ENCODE peak calls at places on chromosomes 7 and 10, in four cellular contexts. P is iPS DF 6.9, H is left cardiac atrium, K is NCI-H1092. N is an unnamed sample.
A peak's percentile ranks its signal among the peaks of the same experiment; 100 is the strongest.

GRCh38 chr10:29858352-29859267 is 200.8 kb downstream of the JCAD start:
- DNase-seq in P (no peak), H (peak; percentile 63), K (no peak), N (peak; percentile 40)

GRCh38 chr10:120989279-120989678 is 138.1 kb downstream of the WDR11 start:
- DNase-seq in K (no peak), P (no peak), H (no peak), N (no peak)

GRCh38 chr7:131653418-131654248 is 97.2 kb upstream of the PODXL start:
- DNase-seq in K (no peak), P (no peak), H (no peak), N (no peak)

GRCh38 chr7:5082806-5083205 is 37.1 kb downstream of the RBAK start:
- DNase-seq in P (no peak), K (no peak), H (no peak), N (no peak)

GRCh38 chr10:66627156-66627555 is 298.7 kb upstream of the LRRTM3 start:
- DNase-seq in K (no peak), P (peak; percentile 16), H (no peak), N (no peak)

GRCh38 chr7:108613147-108613948 is 43.7 kb downstream of the DNAJB9 start:
- DNase-seq in P (peak; percentile 22), H (no peak), K (peak; percentile 66), N (peak; percentile 59)

GRCh38 chr7:20595971-20596370 is 19.5 kb upstream of the ABCB5 start:
- DNase-seq in H (no peak), K (no peak), P (no peak), N (no peak)

GRCh38 chr7:96034940-96035727 is 262.8 kb downstream of the DYNC1I1 start:
- DNase-seq in K (peak; percentile 84), H (peak; percentile 28), P (no peak), N (peak; percentile 42)

GRCh38 chr10:5314866-5315265 is 49.9 kb upstream of the UCN3 start:
- DNase-seq in K (no peak), P (no peak), H (no peak), N (no peak)

GRCh38 chr7:73429218-73429617 is 4.4 kb upstream of the FZD9 start:
- DNase-seq in H (no peak), K (peak; percentile 96), P (no peak), N (peak; percentile 87)

GRCh38 chr7:16791895-16792294 is 12.9 kb downstream of the AGR2 start:
- DNase-seq in P (no peak), H (no peak), K (no peak), N (no peak)

GRCh38 chr10:22252286-22252800 is 34.5 kb upstream of the EBLN1 start:
- DNase-seq in K (no peak), H (peak; percentile 71), P (no peak), N (peak; percentile 86)